ENCODE peak calls at places on chromosomes 11 and 22, in five cellular contexts. C is cardiac muscle cell, Q is osteoblast, D is AG09309, V is lower lobe of right lung. O is an unnamed sample.

GRCh38 chr22:25736378-25737011 is 5.5 kb upstream of the MYO18B start:
- DNase-seq in C (no peak), Q (no peak), V (no peak), D (no peak), O (no peak)

GRCh38 chr11:66685276-66686099 is 7.8 kb upstream of the RBM4B start:
- DNase-seq in C (no peak), D (no peak), V (no peak), Q (peak; percentile 55), O (peak; percentile 71)

GRCh38 chr22:48894064-48894671 is 933.5 kb downstream of the BRD1 start:
- DNase-seq in Q (peak; percentile 76), C (no peak), V (no peak), D (no peak), O (peak; percentile 88)

GRCh38 chr22:41469218-41469851 is 418 bp downstream of the ACO2 start:
- DNase-seq in Q (no peak), C (no peak), V (no peak), D (no peak), O (no peak)

GRCh38 chr11:34809191-34810106 is 106.7 kb downstream of the APIP start:
- DNase-seq in D (no peak), V (no peak), Q (no peak), C (no peak), O (no peak)

GRCh38 chr22:25352294-25352680 is 132.8 kb downstream of the CRYBB2 start:
- DNase-seq in Q (peak; percentile 25), V (no peak), C (no peak), D (no peak), O (no peak)

GRCh38 chr22:30028731-30029130 is 51.5 kb upstream of the HORMAD2 start:
- DNase-seq in Q (no peak), D (no peak), V (no peak), C (no peak), O (no peak)

GRCh38 chr11:7116370-7116769 is 27.6 kb downstream of the RBMXL2 start:
- DNase-seq in C (no peak), D (no peak), V (no peak), Q (no peak), O (no peak)

GRCh38 chr11:29214833-29215232 is 802.0 kb downstream of the KCNA4 start:
- DNase-seq in D (peak; percentile 5), V (no peak), C (no peak), Q (no peak), O (no peak)

GRCh38 chr11:118935381-118935780 is 9.7 kb upstream of the BCL9L start:
- DNase-seq in D (no peak), C (no peak), Q (no peak), V (no peak), O (no peak)

GRCh38 chr11:44893250-44894216 is 57.1 kb downstream of the TP53I11 start:
- DNase-seq in C (no peak), D (no peak), V (no peak), Q (peak; percentile 44), O (no peak)

GRCh38 chr11:123033895-123034294 is 28.0 kb downstream of the HSPA8 start:
- DNase-seq in Q (no peak), C (no peak), V (no peak), D (no peak), O (no peak)

GRCh38 chr11:125872138-125872491 is 15.4 kb upstream of the HYLS1 start:
- DNase-seq in D (no peak), C (no peak), V (no peak), Q (no peak), O (no peak)

DNA sequence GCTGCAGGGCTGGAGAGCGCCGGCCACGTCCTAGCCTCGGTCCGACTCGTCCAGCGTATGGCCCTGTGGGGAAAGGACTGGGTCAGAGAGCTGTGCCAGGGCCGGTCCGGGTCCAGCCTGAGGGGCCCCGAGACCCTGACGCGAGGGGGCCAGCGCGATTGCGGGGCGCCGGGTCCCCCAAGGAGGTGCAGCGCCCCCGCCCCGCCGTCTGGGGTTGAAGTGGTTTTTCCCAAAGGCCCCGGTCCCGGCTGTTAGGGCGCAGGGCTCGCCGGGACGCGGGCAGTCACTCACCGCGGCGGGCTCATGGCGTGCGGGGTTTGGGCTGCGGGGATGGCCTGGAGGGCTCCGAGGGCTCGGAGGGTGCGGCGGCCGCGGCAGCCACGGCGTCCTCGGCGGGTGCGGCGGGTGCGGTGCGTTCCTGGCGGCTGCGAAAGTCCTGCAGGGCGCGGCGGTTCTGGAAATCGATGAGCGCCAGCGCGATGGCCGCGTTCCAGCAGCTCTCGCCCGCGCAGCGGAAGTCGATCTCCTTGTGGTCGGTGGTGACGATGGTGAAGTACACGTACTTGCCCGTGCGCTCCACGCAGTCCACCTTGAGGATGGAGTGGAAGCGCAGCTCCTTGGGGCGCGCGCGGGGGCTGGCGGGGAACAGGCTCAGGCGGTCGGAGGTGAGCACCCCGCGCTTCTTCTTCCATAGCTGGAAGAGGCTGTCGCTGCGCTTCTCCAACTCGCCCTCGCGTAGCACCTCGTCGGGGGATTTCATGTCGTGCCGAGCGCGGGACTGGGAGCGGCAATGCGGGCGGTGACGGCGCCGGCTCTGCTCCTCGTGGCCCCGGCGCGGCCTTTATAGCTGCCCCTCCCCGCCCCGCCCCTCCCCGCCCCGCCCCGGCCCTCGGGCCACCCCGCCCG is at the start of gene PHLDA2:
- DNase-seq in D (no peak), Q (peak; percentile 97), V (peak; percentile 72), C (peak; percentile 52), O (peak; percentile 81)
- TF ChIP-seq CTCF in D (no peak), Q (no peak), V (no peak), C (no peak), O (peak; percentile 16)

GRCh38 chr11:133064961-133065360 is 467.3 kb downstream of the OPCML start:
- DNase-seq in C (no peak), Q (no peak), V (no peak), D (no peak), O (no peak)

GRCh38 chr11:133070053-133070713 is 462.1 kb downstream of the OPCML start:
- DNase-seq in C (no peak), D (no peak), Q (no peak), V (no peak), O (no peak)

GRCh38 chr11:133058501-133058900 is 473.8 kb downstream of the OPCML start:
- DNase-seq in V (no peak), C (no peak), D (no peak), Q (no peak), O (no peak)

GRCh38 chr11:133065847-133066485 is 466.3 kb downstream of the OPCML start:
- DNase-seq in Q (no peak), C (no peak), V (no peak), D (no peak), O (no peak)

DNA sequence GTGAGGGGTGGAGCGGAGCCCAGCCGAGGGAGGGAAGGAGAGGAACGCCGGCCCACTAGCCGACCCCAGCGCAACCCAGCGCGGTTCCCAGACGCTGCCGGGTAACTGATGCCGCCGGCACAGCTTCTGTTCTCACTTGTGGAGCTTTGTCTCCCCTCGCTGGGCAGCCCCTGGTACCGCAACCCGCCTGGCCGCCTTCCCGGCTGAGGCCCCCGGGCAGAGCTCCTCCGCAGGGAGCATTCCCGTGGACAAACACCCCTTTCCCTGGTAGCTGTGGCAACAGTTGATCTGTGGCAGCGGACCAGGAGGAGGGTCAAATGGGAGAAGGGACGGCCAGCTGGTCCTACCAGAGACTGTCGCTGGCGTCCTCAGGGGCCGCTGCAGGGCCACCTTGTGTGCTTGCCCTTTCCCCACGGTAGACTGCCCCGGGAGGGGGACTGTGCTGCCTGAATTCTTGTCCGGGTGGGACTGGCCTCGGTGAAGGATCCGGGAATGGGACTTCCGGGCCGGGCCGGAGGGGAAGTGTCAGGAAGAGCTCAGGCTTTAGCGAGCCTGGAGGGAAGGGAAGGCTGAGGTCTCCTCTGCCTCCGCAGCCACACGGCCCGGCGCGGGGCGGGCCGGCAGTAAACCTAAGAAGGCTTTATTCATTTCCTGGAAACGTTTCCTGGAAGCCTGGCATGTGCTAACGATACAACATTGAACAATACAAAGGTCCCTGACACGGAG is 468.0 kb downstream of the OPCML start:
- DNase-seq in D (no peak), Q (peak; percentile 91), V (peak; percentile 69), C (peak; percentile 90), O (no peak)
- TF ChIP-seq CTCF in D (peak; percentile 63), Q (peak; percentile 63), V (peak; percentile 55), C (peak; percentile 71), O (peak; percentile 97)

GRCh38 chr22:35043251-35043931 is 22.6 kb upstream of the ISX start:
- DNase-seq in Q (no peak), V (no peak), D (no peak), C (peak; percentile 23), O (no peak)
- TF ChIP-seq CTCF in Q (peak; percentile 25), V (no peak), D (no peak), C (no peak), O (peak; percentile 23)

DNA sequence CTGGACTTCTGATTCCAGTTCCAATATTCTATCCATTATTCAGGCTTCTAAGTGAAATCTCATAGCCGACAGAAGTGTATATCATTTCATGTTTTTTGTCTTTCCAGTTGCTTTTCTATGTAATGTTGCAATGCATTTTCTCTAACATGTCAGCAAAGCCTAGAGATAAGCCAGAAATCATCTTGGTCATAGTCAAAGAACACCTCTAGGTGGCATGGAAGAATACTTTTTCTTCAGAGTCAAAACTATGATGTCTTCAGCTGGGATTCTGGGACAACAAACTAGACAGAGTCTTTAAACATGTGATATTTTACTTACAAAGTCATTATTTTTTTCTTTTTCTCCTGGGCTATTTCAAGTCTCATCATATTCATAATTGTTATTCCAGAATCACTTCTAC is 4.4 kb downstream of the GAS2 start:
- DNase-seq in Q (peak; percentile 13), D (no peak), V (no peak), C (peak; percentile 9), O (no peak)
- TF ChIP-seq CTCF in Q (no peak), D (no peak), V (no peak), C (peak; percentile 18), O (peak; percentile 81)

DNA sequence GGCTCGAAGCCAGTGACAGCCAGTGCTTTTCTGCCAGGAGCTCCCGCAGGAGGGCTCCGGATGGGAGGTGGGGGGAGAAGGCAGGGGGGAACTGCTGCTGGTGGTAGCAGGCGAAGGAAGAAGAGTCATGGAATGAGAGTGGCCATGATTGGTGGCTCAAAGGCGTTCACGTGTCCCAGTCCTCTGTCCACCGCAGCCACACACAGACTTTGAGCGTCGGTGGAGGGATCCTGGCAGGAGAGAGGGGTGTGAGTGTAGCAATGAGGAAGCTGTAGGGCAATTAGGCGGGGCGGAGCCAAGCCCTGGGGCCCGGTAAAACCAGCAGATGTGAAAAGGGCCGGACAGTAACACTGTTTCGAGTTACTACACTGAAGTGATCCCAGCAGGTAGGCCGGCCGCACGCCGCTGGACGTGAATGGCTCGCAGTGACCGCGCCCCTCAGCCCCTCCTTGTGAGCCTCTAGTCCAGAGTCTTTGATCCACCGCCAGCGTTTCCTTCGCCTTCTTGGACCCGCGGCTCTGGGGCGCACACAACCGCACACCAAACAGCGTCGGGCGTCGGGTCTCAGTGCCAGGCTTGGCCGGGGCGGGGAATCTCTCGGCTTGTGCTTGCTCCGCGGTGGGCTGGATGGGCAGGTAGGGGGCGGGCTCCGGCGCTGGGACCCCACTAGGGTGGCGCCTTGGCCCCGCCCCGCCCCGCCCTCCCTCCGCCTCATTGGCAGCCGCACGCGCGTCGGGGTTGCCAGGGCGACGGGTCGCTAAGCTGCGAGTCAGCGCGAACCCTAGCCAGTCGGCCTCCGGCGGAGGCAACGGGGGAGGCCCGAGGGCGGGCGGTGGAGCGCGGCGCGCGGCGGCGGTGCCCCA is at the start of gene LRRC10B:
- DNase-seq in V (peak; percentile 71), Q (no peak), C (peak; percentile 80), D (no peak), O (peak; percentile 73)
- TF ChIP-seq CTCF in V (no peak), Q (no peak), C (no peak), D (no peak), O (no peak)

GRCh38 chr11:32426192-32426591 is 9.1 kb downstream of the WT1 start:
- DNase-seq in D (no peak), C (no peak), Q (peak; percentile 64), V (no peak), O (no peak)
- TF ChIP-seq CTCF in D (no peak), C (no peak), Q (no peak), V (no peak), O (no peak)